ENCODE peak calls at places on chromosomes 12 and 14, in four cellular contexts. Z is cardiac fibroblast, W is tibial artery, O is upper lobe of left lung. H is an unnamed sample.

GRCh38 chr12:16136206-16136605 is 141.3 kb downstream of the SLC15A5 start:
- DNase-seq in Z (no peak), W (no peak), O (no peak), H (no peak)

GRCh38 chr12:113747048-113747447 is 219.1 kb downstream of the RBM19 start:
- DNase-seq in Z (no peak), W (no peak), O (no peak), H (no peak)

GRCh38 chr12:4984971-4985370 is 58.7 kb upstream of the KCNA5 start:
- DNase-seq in Z (no peak), W (no peak), O (no peak), H (no peak)

GRCh38 chr14:44995770-44996294 is 33.8 kb downstream of the TOGARAM1 start:
- DNase-seq in Z (no peak), W (no peak), O (no peak), H (no peak)

GRCh38 chr12:88945041-88945732 is 364.9 kb upstream of the KITLG start:
- DNase-seq in Z (peak), W (no peak), O (no peak), H (peak)

GRCh38 chr12:117402363-117402762 is 40.9 kb upstream of the NOS1 start:
- DNase-seq in Z (no peak), W (no peak), O (no peak), H (no peak)

GRCh38 chr12:65936529-65936911 is 112.2 kb downstream of the HMGA2 start:
- DNase-seq in Z (no peak), W (no peak), O (no peak), H (no peak)

GRCh38 chr14:42185718-42186117 is 579.0 kb downstream of the LRFN5 start:
- DNase-seq in Z (no peak), W (no peak), O (no peak), H (no peak)

GRCh38 chr12:8027856-8028255 is 4.7 kb upstream of the FOXJ2 start:
- DNase-seq in Z (no peak), W (no peak), O (no peak), H (no peak)

GRCh38 chr14:39431416-39432178 is 636 bp downstream of the FBXO33 start:
- DNase-seq in Z (peak), W (peak), O (no peak), H (peak)

GRCh38 chr14:72404106-72404774 is 472.0 kb downstream of the RGS6 start:
- DNase-seq in Z (no peak), W (no peak), O (no peak), H (no peak)

GRCh38 chr14:101114726-101115481 is 211.4 kb upstream of the RTL1 start:
- DNase-seq in Z (no peak), W (peak), O (no peak), H (no peak)

GRCh38 chr12:93167331-93167730 is 210.4 kb upstream of the NUDT4 start:
- DNase-seq in Z (no peak), W (no peak), O (no peak), H (no peak)

GRCh38 chr14:71586131-71586893 is 345.9 kb upstream of the RGS6 start:
- DNase-seq in Z (peak), W (peak), O (no peak), H (peak)

GRCh38 chr12:27179399-27180214 is 64.5 kb upstream of the STK38L start:
- DNase-seq in Z (peak), W (no peak), O (no peak), H (peak)

GRCh38 chr12:130431176-130431575 is 93.5 kb downstream of the PIWIL1 start:
- DNase-seq in Z (no peak), W (no peak), O (no peak), H (no peak)

GRCh38 chr12:105944628-105945027 is 194.1 kb downstream of the NUAK1 start:
- DNase-seq in Z (no peak), W (no peak), O (no peak), H (no peak)

GRCh38 chr12:50677858-50678257 is 86.0 kb upstream of the ATF1 start:
- DNase-seq in Z (peak), W (no peak), O (no peak), H (no peak)

GRCh38 chr14:102965282-102965681 is 42.8 kb downstream of the AMN start:
- DNase-seq in Z (no peak), W (no peak), O (no peak), H (no peak)

GRCh38 chr14:52125885-52126284 is 57.0 kb upstream of the NID2 start:
- DNase-seq in Z (no peak), W (no peak), O (no peak), H (no peak)

GRCh38 chr12:4719821-4720636 is at the start of gene GALNT8:
- DNase-seq in Z (no peak), W (no peak), O (no peak), H (no peak)

GRCh38 chr14:53751650-53752049 is 205.0 kb downstream of the BMP4 start:
- DNase-seq in Z (no peak), W (no peak), O (no peak), H (no peak)

GRCh38 chr12:108495054-108495453 is 20.0 kb upstream of the FICD start:
- DNase-seq in Z (peak), W (no peak), O (no peak), H (no peak)
- TF ChIP-seq CTCF in Z (peak), W (peak), O (peak), H (peak)

GRCh38 chr14:21241218-21241819 is 27.9 kb downstream of the HNRNPC start:
- DNase-seq in Z (peak), W (no peak), O (no peak), H (no peak)
- TF ChIP-seq CTCF in Z (peak), W (peak), O (peak), H (no peak)

GRCh38 chr14:47442206-47442605 is 233.2 kb downstream of the MDGA2 start:
- DNase-seq in Z (peak), W (no peak), O (no peak), H (no peak)
- TF ChIP-seq CTCF in Z (no peak), W (no peak), O (no peak), H (no peak)

GRCh38 chr12:12660201-12660600 is 35.8 kb downstream of the GPR19 start:
- DNase-seq in Z (no peak), W (no peak), O (no peak), H (no peak)

GRCh38 chr12:12661086-12661485 is 34.9 kb downstream of the GPR19 start:
- DNase-seq in Z (peak), W (no peak), O (no peak), H (peak)

GRCh38 chr12:12668005-12668404 is 28.0 kb downstream of the GPR19 start:
- DNase-seq in Z (no peak), W (no peak), O (no peak), H (no peak)

GRCh38 chr12:12663644-12664294 is 32.2 kb downstream of the GPR19 start:
- DNase-seq in Z (no peak), W (no peak), O (peak), H (no peak)

GRCh38 chr12:12665194-12665593 is 30.8 kb downstream of the GPR19 start:
- DNase-seq in Z (no peak), W (no peak), O (no peak), H (no peak)
- TF ChIP-seq CTCF in Z (no peak), W (no peak), O (no peak), H (no peak)

GRCh38 chr12:18457362-18457761 is 196.0 kb downstream of the PIK3C2G start:
- DNase-seq in Z (no peak), W (no peak), O (no peak), H (no peak)
- TF ChIP-seq CTCF in Z (no peak), W (no peak), O (no peak), H (no peak)

GRCh38 chr12:96401061-96401871 is 1.0 kb upstream of the CDK17 start:
- DNase-seq in Z (peak), W (no peak), O (no peak), H (peak)

GRCh38 chr12:96400631-96401060 is 407 bp upstream of the CDK17 start:
- DNase-seq in Z (no peak), W (no peak), O (no peak), H (no peak)

GRCh38 chr12:96399081-96399918 is 939 bp downstream of the CDK17 start:
- DNase-seq in Z (peak), W (peak), O (peak), H (peak)

GRCh38 chr12:96398422-96399080 is 1.7 kb downstream of the CDK17 start:
- DNase-seq in Z (peak), W (no peak), O (no peak), H (no peak)

GRCh38 chr12:96399919-96400630 is at the start of gene CDK17:
- DNase-seq in Z (peak), W (peak), O (peak), H (peak)
- TF ChIP-seq CTCF in Z (peak), W (no peak), O (peak), H (peak)

DNA sequence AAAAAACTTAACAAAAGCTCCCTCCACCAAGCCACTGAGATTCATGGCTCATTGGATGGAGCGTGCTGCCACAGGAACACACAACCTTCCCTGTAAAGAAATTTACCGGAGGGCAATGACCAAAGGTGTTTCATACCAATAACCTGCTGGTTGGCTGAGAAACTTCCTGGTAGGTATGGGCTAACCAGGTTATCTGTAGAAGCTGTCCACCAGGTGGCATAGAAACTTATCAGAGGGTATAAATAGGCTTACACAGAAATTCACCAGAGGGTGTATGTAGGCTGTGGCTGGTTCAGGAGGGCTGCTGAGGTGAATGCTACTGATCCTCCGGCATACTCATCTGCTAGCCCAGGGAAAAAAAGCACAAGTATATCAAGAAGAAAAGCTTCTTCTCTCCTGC is 27.1 kb upstream of the MTERF2 start:
- DNase-seq in Z (no peak), W (no peak), O (no peak), H (no peak)
- TF ChIP-seq CTCF in Z (no peak), W (no peak), O (no peak), H (no peak)